ENCODE peak calls at places on chromosomes 1 and 21, in seven cellular contexts. U is anterior cingulate cortex, H is RWPE2, Y is AG20443, I is EH, K is HTR-8/SVneo, S is left cardiac atrium. F is an unnamed sample.

GRCh38 chr1:157369808-157370521 is 182.3 kb downstream of the FCRL5 start:
- DNase-seq in Y (peak; percentile 63), I (peak; percentile 55), K (peak; percentile 23), H (no peak), U (no peak), S (no peak), F (peak; percentile 44)

GRCh38 chr1:8911416-8912309 is 33.2 kb upstream of the ENO1 start:
- DNase-seq in U (no peak), S (no peak), H (no peak), I (no peak), Y (no peak), K (no peak), F (no peak)

GRCh38 chr1:157199421-157199755 is 61.2 kb upstream of the ETV3 start:
- DNase-seq in S (no peak), U (no peak), I (peak; percentile 18), Y (peak; percentile 68), H (no peak), K (no peak), F (no peak)

GRCh38 chr1:115829023-115829674 is 11.8 kb downstream of the NHLH2 start:
- DNase-seq in S (peak; percentile 37), I (peak; percentile 89), U (peak; percentile 22), K (no peak), Y (peak; percentile 96), H (peak; percentile 78), F (peak; percentile 92)

GRCh38 chr1:41006942-41007865 is 14.3 kb downstream of the SLFNL1 start:
- DNase-seq in Y (peak; percentile 52), H (peak; percentile 91), S (no peak), U (peak; percentile 14), I (peak; percentile 35), K (no peak), F (peak; percentile 26)

GRCh38 chr1:234603221-234604204 is 6.5 kb downstream of the IRF2BP2 start:
- DNase-seq in K (no peak), I (peak; percentile 66), H (no peak), Y (no peak), U (no peak), S (no peak), F (no peak)

GRCh38 chr21:42448683-42449082 is 45.0 kb downstream of the UBASH3A start:
- DNase-seq in K (no peak), I (no peak), H (no peak), S (no peak), Y (no peak), U (no peak), F (no peak)

GRCh38 chr1:193754732-193755427 is 568.5 kb upstream of the B3GALT2 start:
- DNase-seq in S (no peak), U (no peak), H (no peak), I (peak; percentile 19), Y (no peak), K (no peak), F (no peak)

GRCh38 chr1:92968138-92969032 is 7.1 kb upstream of the DIPK1A start:
- DNase-seq in S (no peak), U (no peak), I (peak; percentile 9), K (no peak), Y (peak; percentile 18), H (no peak), F (no peak)

GRCh38 chr1:22778842-22779520 is 68.3 kb downstream of the EPHB2 start:
- DNase-seq in U (peak; percentile 66), H (no peak), Y (no peak), K (no peak), I (no peak), S (no peak), F (no peak)

GRCh38 chr1:234915923-234916675 is 212.5 kb downstream of the TOMM20 start:
- DNase-seq in S (no peak), K (no peak), I (peak; percentile 66), U (no peak), H (no peak), Y (no peak), F (peak; percentile 45)

GRCh38 chr1:101101362-101101761 is 75.8 kb upstream of the DPH5 start:
- DNase-seq in K (no peak), U (no peak), H (no peak), S (no peak), Y (no peak), I (peak; percentile 44), F (peak; percentile 17)

GRCh38 chr1:159675046-159675445 is 39.3 kb downstream of the CRP start:
- DNase-seq in U (no peak), I (peak; percentile 4), S (no peak), H (no peak), Y (peak; percentile 20), K (no peak), F (peak; percentile 79)

GRCh38 chr1:181255270-181255929 is 166.9 kb downstream of the IER5 start:
- DNase-seq in U (no peak), S (no peak), I (peak; percentile 96), H (peak; percentile 78), K (peak; percentile 81), Y (peak; percentile 88), F (peak; percentile 99)

GRCh38 chr1:204495078-204495753 is 611 bp upstream of the PIK3C2B start:
- DNase-seq in I (no peak), K (no peak), S (no peak), U (no peak), H (no peak), Y (no peak), F (no peak)

GRCh38 chr1:174074757-174075156 is 52.6 kb upstream of the RC3H1 start:
- DNase-seq in S (no peak), U (no peak), H (no peak), Y (no peak), I (peak; percentile 37), K (peak; percentile 27), F (peak; percentile 31)

GRCh38 chr1:152752225-152752624 is 5.6 kb upstream of the KPRP start:
- DNase-seq in S (no peak), U (no peak), H (no peak), I (peak; percentile 57), K (no peak), Y (peak; percentile 57), F (peak; percentile 88)

GRCh38 chr1:174800221-174800791 is 199.4 kb upstream of the CACYBP start:
- DNase-seq in I (no peak), S (no peak), Y (peak; percentile 22), U (peak; percentile 34), H (no peak), K (no peak), F (peak; percentile 5)

GRCh38 chr1:239237912-239238311 is 148.5 kb upstream of the CHRM3 start:
- DNase-seq in Y (no peak), H (no peak), U (no peak), K (no peak), S (no peak), I (no peak), F (no peak)

GRCh38 chr1:53559391-53559815 is 100.2 kb downstream of the DMRTB1 start:
- DNase-seq in S (no peak), K (no peak), U (no peak), H (peak; percentile 30), Y (no peak), I (no peak), F (no peak)

GRCh38 chr1:164602142-164602429 is 43.1 kb downstream of the PBX1 start:
- DNase-seq in Y (peak; percentile 22), H (no peak), S (no peak), K (no peak), I (no peak), U (no peak), F (no peak)

GRCh38 chr1:43604192-43604591 is 45.8 kb upstream of the KDM4A start:
- DNase-seq in S (no peak), U (no peak), K (no peak), H (no peak), I (no peak), Y (no peak), F (no peak)

GRCh38 chr1:114585221-114585620 is 3.8 kb upstream of the BCAS2 start:
- DNase-seq in K (no peak), H (no peak), I (peak; percentile 76), U (no peak), Y (no peak), S (no peak), F (peak; percentile 21)

GRCh38 chr1:173453982-173454381 is 23.2 kb upstream of the PRDX6 start:
- DNase-seq in Y (peak; percentile 39), U (no peak), S (no peak), H (no peak), I (peak; percentile 77), K (no peak), F (peak; percentile 30)

GRCh38 chr1:199778324-199778955 is 249.1 kb upstream of the NR5A2 start:
- DNase-seq in H (no peak), I (peak; percentile 1), U (no peak), Y (no peak), K (no peak), S (no peak), F (no peak)

GRCh38 chr1:83077411-83077810 is 921.5 kb downstream of the TTLL7 start:
- DNase-seq in H (no peak), U (no peak), Y (no peak), I (no peak), K (no peak), S (no peak), F (no peak)

GRCh38 chr21:38487906-38488639 is 10.2 kb downstream of the ERG start:
- DNase-seq in H (no peak), S (no peak), U (no peak), Y (no peak), I (no peak), K (no peak), F (no peak)

GRCh38 chr1:55894521-55894920 is 679.4 kb upstream of the USP24 start:
- DNase-seq in K (no peak), Y (no peak), S (no peak), H (no peak), U (no peak), I (peak; percentile 50), F (peak; percentile 21)

GRCh38 chr1:201585901-201586300 is 47.0 kb downstream of the NAV1 start:
- DNase-seq in Y (no peak), K (no peak), S (no peak), I (peak; percentile 39), H (no peak), U (no peak), F (peak; percentile 76)

F was measured in AG10803.